ENCODE peak calls at places on chromosomes 2 and 18, in seven cellular contexts. O is sigmoid colon, Z is SK-N-SH, U is HCT116, K is transverse colon, T is stomach, N is GM23338. W is an unnamed sample.
A peak's percentile ranks its signal among the peaks of the same experiment; 100 is the strongest.

GRCh38 chr18:499351-500229 is 911 bp downstream of the COLEC12 start:
- DNase-seq in T (peak; percentile 37), O (peak; percentile 65), K (no peak), U (no peak), Z (peak; percentile 87), N (peak; percentile 47), W (peak; percentile 2)

GRCh38 chr18:60755134-60755533 is 382.6 kb upstream of the MC4R start:
- DNase-seq in O (no peak), T (no peak), N (no peak), U (no peak), K (no peak), Z (no peak), W (no peak)

GRCh38 chr18:29883114-29883513 is 1159.4 kb downstream of the DSC3 start:
- DNase-seq in T (no peak), Z (no peak), O (no peak), K (no peak), N (no peak), U (no peak), W (no peak)

GRCh38 chr2:133457862-133458261 is 110.4 kb downstream of the NCKAP5 start:
- DNase-seq in K (no peak), O (no peak), T (no peak), U (no peak), Z (no peak), N (no peak), W (peak; percentile 39)

GRCh38 chr18:63213331-63213900 is 106.2 kb downstream of the BCL2 start:
- DNase-seq in Z (no peak), K (no peak), T (no peak), N (no peak), U (no peak), O (no peak), W (no peak)

GRCh38 chr2:203775684-203776083 is 69.2 kb downstream of the CD28 start:
- DNase-seq in O (no peak), U (no peak), N (no peak), T (no peak), K (no peak), Z (no peak), W (no peak)

GRCh38 chr2:177353084-177353483 is 39.5 kb upstream of the AGPS start:
- DNase-seq in N (no peak), K (no peak), Z (no peak), U (no peak), O (peak; percentile 81), T (no peak), W (no peak)

GRCh38 chr2:136013962-136014361 is 28.5 kb upstream of the DARS1 start:
- DNase-seq in K (no peak), T (no peak), N (no peak), Z (no peak), O (no peak), U (no peak), W (no peak)

GRCh38 chr18:58135806-58136331 is 91.8 kb downstream of the NEDD4L start:
- DNase-seq in O (no peak), K (peak; percentile 70), Z (peak; percentile 76), U (peak; percentile 67), T (peak; percentile 65), N (peak; percentile 85), W (peak; percentile 28)

GRCh38 chr2:129709956-129710598 is 269.4 kb upstream of the RAB6C start:
- DNase-seq in U (no peak), O (no peak), K (no peak), Z (no peak), N (no peak), T (no peak), W (no peak)

GRCh38 chr2:190255668-190256067 is 64.0 kb downstream of the HIBCH start:
- DNase-seq in K (no peak), O (no peak), Z (no peak), N (no peak), U (no peak), T (no peak), W (no peak)
- H3K36me3 ChIP-seq in K (no peaks in the 10 kb centered on the region), O (no peaks in the 10 kb centered on the region), Z (peaks cover 56% of the 10 kb centered on the region), N (no peaks in the 10 kb centered on the region), U (no peaks in the 10 kb centered on the region), T (peaks cover 66% of the 10 kb centered on the region), W (peaks cover 37% of the 10 kb centered on the region)

DNA sequence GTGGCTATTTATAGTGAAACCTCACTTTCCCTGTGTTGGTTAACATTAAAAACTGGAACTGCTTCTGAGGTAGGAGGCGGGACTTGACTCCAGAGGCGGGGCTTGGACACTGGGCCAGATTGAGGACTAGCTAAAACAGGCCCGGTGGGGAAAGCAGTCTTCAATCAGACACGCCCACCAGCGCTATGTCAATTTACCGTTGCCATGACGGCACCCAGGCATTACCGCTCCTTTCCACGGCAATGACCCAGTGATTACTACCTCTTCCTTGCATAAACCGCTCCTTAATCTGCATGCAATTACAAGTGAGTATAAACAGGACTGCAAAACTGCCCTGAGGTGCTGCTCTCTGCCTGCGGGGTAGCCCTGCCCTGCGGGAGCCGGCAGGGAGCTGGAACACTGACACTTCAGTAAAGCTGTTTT is 35.3 kb downstream of the LRRFIP1 start:
- DNase-seq in K (peak; percentile 94), Z (peak; percentile 63), U (peak; percentile 61), O (peak; percentile 98), N (peak; percentile 96), T (peak; percentile 96), W (peak; percentile 58)
- H3K27ac ChIP-seq in K (peak overlapping the region; percentile 79), Z (no peak overlapping the region), U (no peak overlapping the region), O (peak overlapping the region; percentile 77), N (no peak overlapping the region), T (peak overlapping the region; percentile 52), W (peak overlapping the region; percentile 42)

DNA sequence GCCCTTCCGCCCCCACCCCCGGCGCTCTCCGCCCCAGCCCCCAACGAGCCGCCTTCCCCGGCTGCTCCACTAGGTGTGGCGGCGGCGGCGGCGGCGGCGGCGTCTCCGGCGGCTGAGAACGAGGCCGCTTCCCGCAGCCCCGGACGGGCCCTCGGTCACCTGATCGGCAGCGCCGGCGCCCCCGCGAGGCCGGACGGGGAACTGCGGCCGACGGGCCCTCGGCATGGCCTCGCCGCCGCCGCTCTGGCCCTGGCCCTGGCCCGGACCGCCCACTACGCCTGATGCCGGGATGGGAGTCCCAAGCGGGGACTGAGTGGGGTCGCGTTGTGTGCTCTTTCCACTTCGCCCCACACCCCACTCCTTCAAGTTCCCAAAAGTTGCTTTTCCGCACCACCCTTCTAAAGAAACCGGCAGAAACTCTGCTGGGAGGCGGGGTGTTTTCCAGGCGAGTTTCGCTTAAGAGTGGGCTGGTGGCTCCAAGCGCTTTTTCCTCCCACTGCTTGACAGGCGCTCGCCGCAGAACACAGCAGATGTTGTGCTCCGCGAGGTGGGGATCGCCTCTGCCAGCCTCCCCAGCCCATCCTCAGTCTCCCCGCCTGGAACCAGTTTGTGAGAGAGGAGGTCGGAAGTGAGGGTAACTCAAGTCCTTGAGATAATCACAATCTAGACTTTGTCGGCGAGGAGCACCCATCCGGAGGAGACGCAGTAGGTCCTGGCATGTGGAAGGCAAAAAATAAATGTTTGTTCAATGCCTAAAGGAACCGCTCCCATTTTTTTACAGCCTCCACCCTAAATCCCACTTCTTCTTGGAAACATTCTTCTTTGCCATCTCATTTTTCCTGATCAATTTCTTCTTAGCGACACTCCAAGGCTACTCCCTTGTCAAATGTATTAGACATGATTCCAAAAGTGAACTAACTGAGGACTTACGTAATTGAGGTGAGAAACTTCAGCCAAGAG is at the start of gene NCKAP1:
- DNase-seq in K (peak; percentile 93), U (peak; percentile 39), O (peak; percentile 95), N (peak; percentile 90), T (peak; percentile 94), Z (peak; percentile 93), W (no peak)
- TF ChIP-seq POLR2AphosphoS5 in K (peak; percentile 69), U (peak; percentile 50), O (peak; percentile 61), N (peak; percentile 35), T (no peak), Z (no peak), W (peak; percentile 34)

DNA sequence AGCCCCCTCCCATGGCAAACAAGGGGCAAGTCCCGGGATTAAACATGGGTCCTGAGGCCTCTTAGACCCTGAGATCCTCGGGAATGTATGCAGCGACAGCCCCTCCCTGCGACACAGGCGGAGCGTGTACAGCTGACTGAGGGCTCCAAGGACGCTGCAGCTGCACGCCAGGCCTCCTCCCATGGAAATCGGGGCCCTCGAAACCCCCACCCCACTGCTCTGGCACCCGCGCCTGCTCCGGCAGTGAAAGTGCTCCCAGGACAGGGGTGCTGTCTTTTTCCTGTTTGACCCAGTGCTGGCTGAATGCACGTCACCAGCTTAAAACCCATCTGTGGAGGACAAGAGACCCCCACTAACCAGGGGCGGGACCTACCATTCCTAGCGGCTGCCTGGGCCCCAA is 247.6 kb downstream of the TWIST2 start:
- DNase-seq in O (no peak), U (no peak), Z (no peak), T (no peak), K (no peak), N (no peak), W (no peak)
- H3K36me3 ChIP-seq in O (peaks cover 18% of the 10 kb centered on the region), U (no peaks in the 10 kb centered on the region), Z (peaks cover 2% of the 10 kb centered on the region), T (peaks cover 86% of the 10 kb centered on the region), K (no peaks in the 10 kb centered on the region), N (no peaks in the 10 kb centered on the region), W (no peaks in the 10 kb centered on the region)

GRCh38 chr2:101854877-101855276 is 136.9 kb upstream of the IL1R2 start:
- DNase-seq in T (no peak), Z (no peak), N (no peak), K (peak; percentile 60), O (no peak), U (no peak), W (no peak)
- H3K27ac ChIP-seq in T (no peak overlapping the region), Z (no peak overlapping the region), N (no peak overlapping the region), K (peak overlapping the region; percentile 49), O (no peak overlapping the region), U (no peak overlapping the region), W (no peak overlapping the region)

GRCh38 chr2:173119069-173119807 is 43.6 kb downstream of the MAP3K20 start:
- DNase-seq in O (peak; percentile 86), U (no peak), T (no peak), Z (no peak), N (no peak), K (peak; percentile 22), W (no peak)
- TF ChIP-seq POLR2AphosphoS5 in O (peak; percentile 32), U (no peak), T (no peak), Z (no peak), N (no peak), K (peak; percentile 40), W (no peak)

DNA sequence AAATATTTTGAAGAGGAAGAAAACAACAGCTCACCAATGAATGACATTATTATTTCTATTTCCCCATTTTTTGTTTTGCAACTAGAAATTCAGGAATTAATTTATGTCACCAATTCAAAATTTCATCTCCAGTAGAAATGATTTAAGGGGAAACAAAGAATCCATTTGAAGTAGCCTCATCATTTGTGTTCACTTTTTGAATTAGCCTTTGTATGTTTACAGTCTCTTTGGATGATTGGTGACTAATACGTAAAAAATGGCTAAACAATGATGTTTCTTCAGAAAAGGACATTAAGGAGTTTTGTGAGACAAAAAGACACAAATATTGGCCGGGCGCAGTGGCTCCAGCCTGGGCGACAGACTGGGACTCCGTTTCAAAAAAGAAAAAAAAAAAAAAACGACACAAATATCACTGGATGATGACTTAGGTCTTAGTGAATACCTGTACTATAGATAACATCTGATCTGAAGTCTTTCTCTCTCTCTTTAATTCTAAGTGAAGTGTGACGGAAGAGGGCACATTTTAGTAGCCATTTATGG is 313.2 kb downstream of the PIK3C3 start:
- DNase-seq in U (no peak), O (no peak), T (no peak), N (no peak), Z (no peak), K (no peak), W (no peak)
- H3K36me3 ChIP-seq in U (no peaks in the 10 kb centered on the region), O (no peaks in the 10 kb centered on the region), T (no peaks in the 10 kb centered on the region), N (no peaks in the 10 kb centered on the region), Z (no peaks in the 10 kb centered on the region), K (no peaks in the 10 kb centered on the region), W (no peaks in the 10 kb centered on the region)

DNA sequence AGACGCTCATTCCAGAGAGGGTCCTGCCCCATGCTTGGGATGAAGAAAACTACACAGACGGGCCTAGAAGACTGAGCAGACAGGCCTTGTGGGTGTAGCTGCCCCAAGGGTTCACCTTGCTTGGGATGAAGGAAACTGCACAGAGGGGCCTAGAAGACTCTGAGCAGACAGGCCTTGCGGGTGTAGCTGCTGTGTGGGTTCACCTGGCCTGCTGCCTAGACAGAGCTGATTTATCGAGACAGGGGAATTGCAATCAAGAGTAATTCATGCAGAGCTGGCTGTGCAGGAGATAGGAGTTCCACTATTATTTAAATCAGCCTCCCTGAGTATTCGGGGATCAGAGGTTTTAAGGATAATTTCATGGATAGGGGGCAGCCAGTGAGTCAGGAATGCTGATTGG is 341.3 kb downstream of the GALR1 start:
- DNase-seq in T (no peak), Z (no peak), U (no peak), O (no peak), K (no peak), N (no peak), W (no peak)
- H3K27ac ChIP-seq in T (no peak overlapping the region), Z (no peak overlapping the region), U (no peak overlapping the region), O (no peak overlapping the region), K (no peak overlapping the region), N (no peak overlapping the region), W (no peak overlapping the region)

W was measured in SK-N-MC.